ENCODE peak calls at places on chromosome 3, in eight cellular contexts. I, V, A, J, U, T, D and E are unnamed samples.

GRCh38 chr3:15399970-15400369 is 27.4 kb downstream of the METTL6 start:
- DNase-seq in U (no peak), J (no peak), D (no peak), I (no peak), T (peak), V (no peak), A (no peak), E (no peak)

GRCh38 chr3:5376761-5377160 is 189.3 kb downstream of the EDEM1 start:
- DNase-seq in I (peak), T (no peak), J (no peak), V (no peak), U (no peak), A (no peak), D (no peak), E (no peak)

GRCh38 chr3:174862101-174862500 is 3.0 kb downstream of the NAALADL2 start:
- DNase-seq in A (no peak), U (no peak), I (peak), D (peak), V (no peak), J (no peak), T (no peak), E (no peak)

GRCh38 chr3:128398586-128398985 is 68.1 kb downstream of the DNAJB8 start:
- DNase-seq in A (no peak), U (no peak), D (no peak), V (no peak), T (no peak), J (no peak), I (no peak), E (no peak)

GRCh38 chr3:160413613-160414248 is 14.3 kb downstream of the SMC4 start:
- DNase-seq in T (peak), A (peak), J (peak), D (peak), I (peak), U (peak), V (peak), E (peak)

GRCh38 chr3:161423911-161424522 is 52.7 kb upstream of the SPTSSB start:
- DNase-seq in D (peak), I (peak), V (no peak), A (no peak), U (peak), T (peak), J (no peak), E (no peak)

GRCh38 chr3:32340039-32340438 is 51.6 kb upstream of the CMTM7 start:
- DNase-seq in A (no peak), I (no peak), T (peak), D (peak), U (peak), V (no peak), J (peak), E (no peak)

GRCh38 chr3:56443372-56443771 is 24.9 kb downstream of the ERC2 start:
- DNase-seq in V (no peak), I (no peak), T (no peak), U (no peak), J (no peak), D (no peak), A (no peak), E (no peak)

GRCh38 chr3:41808152-41808551 is 153.8 kb downstream of the ULK4 start:
- DNase-seq in U (no peak), I (no peak), V (no peak), D (no peak), J (no peak), T (no peak), A (no peak), E (no peak)

GRCh38 chr3:9397911-9398714 is 698 bp downstream of the SETD5 start:
- DNase-seq in J (peak), A (peak), V (no peak), U (peak), I (no peak), D (no peak), T (peak), E (peak)

GRCh38 chr3:135860761-135861160 is 104.8 kb upstream of the PPP2R3A start:
- DNase-seq in D (no peak), U (no peak), J (no peak), T (no peak), V (no peak), I (peak), A (no peak), E (no peak)

GRCh38 chr3:42501681-42502428 is 588 bp upstream of the VIPR1 start:
- DNase-seq in U (no peak), A (no peak), T (peak), V (peak), I (peak), J (peak), D (peak), E (peak)

GRCh38 chr3:30227571-30228301 is 378.7 kb upstream of the TGFBR2 start:
- DNase-seq in U (peak), T (peak), D (peak), V (no peak), A (no peak), J (no peak), I (no peak), E (no peak)

GRCh38 chr3:171640520-171641412 is 169.5 kb downstream of the PLD1 start:
- DNase-seq in T (no peak), U (no peak), V (no peak), J (no peak), A (no peak), I (no peak), D (no peak), E (no peak)